ENCODE peak calls at places on chromosomes 2 and 18, in ten cellular contexts. One of them, this sample, is unnamed.

GRCh38 chr2:9112079-9112721 is 94.4 kb upstream of the ASAP2 start:
- DNase-seq in suprapubic skin: no peak
- DNase-seq in fibroblast of mammary gland: peak
- DNase-seq in PC-9: peak
- DNase-seq in cardiac fibroblast: peak
- DNase-seq in progenitor cell of endocrine pancreas: no peak
- DNase-seq in endothelial cell: no peak
- DNase-seq in OCI-LY7: no peak
- DNase-seq in choroid plexus epithelial cell: peak
- DNase-seq in GM20000: no peak
- DNase-seq in this sample: no peak

GRCh38 chr18:76805221-76805620 is 17.1 kb upstream of the ZNF236 start:
- DNase-seq in OCI-LY7: no peak
- DNase-seq in suprapubic skin: no peak
- DNase-seq in PC-9: no peak
- DNase-seq in endothelial cell: no peak
- DNase-seq in GM20000: no peak
- DNase-seq in fibroblast of mammary gland: peak
- DNase-seq in choroid plexus epithelial cell: peak
- DNase-seq in cardiac fibroblast: peak
- DNase-seq in progenitor cell of endocrine pancreas: no peak
- DNase-seq in this sample: no peak

GRCh38 chr2:66237470-66238354 is 197.2 kb upstream of the MEIS1 start:
- DNase-seq in fibroblast of mammary gland: no peak
- DNase-seq in GM20000: no peak
- DNase-seq in suprapubic skin: no peak
- DNase-seq in PC-9: no peak
- DNase-seq in choroid plexus epithelial cell: no peak
- DNase-seq in OCI-LY7: no peak
- DNase-seq in cardiac fibroblast: no peak
- DNase-seq in progenitor cell of endocrine pancreas: no peak
- DNase-seq in endothelial cell: no peak
- DNase-seq in this sample: no peak

GRCh38 chr18:56276466-56276865 is 361.9 kb downstream of the TXNL1 start:
- DNase-seq in fibroblast of mammary gland: peak
- DNase-seq in choroid plexus epithelial cell: no peak
- DNase-seq in progenitor cell of endocrine pancreas: no peak
- DNase-seq in GM20000: no peak
- DNase-seq in OCI-LY7: no peak
- DNase-seq in PC-9: no peak
- DNase-seq in endothelial cell: no peak
- DNase-seq in suprapubic skin: no peak
- DNase-seq in cardiac fibroblast: no peak
- DNase-seq in this sample: no peak

GRCh38 chr2:43226955-43227829 is 786 bp upstream of the ZFP36L2 start:
- DNase-seq in endothelial cell: peak
- DNase-seq in GM20000: peak
- DNase-seq in fibroblast of mammary gland: peak
- DNase-seq in choroid plexus epithelial cell: peak
- DNase-seq in OCI-LY7: peak
- DNase-seq in progenitor cell of endocrine pancreas: peak
- DNase-seq in suprapubic skin: peak
- DNase-seq in PC-9: peak
- DNase-seq in cardiac fibroblast: peak
- DNase-seq in this sample: peak

GRCh38 chr2:96157649-96158553 is 12.7 kb upstream of the DUSP2 start:
- DNase-seq in progenitor cell of endocrine pancreas: no peak
- DNase-seq in cardiac fibroblast: no peak
- DNase-seq in choroid plexus epithelial cell: peak
- DNase-seq in OCI-LY7: no peak
- DNase-seq in suprapubic skin: peak
- DNase-seq in GM20000: peak
- DNase-seq in fibroblast of mammary gland: no peak
- DNase-seq in PC-9: no peak
- DNase-seq in endothelial cell: no peak
- DNase-seq in this sample: no peak

GRCh38 chr2:86413296-86414085 is 27.7 kb upstream of the KDM3A start:
- DNase-seq in PC-9: peak
- DNase-seq in suprapubic skin: no peak
- DNase-seq in endothelial cell: no peak
- DNase-seq in choroid plexus epithelial cell: no peak
- DNase-seq in OCI-LY7: no peak
- DNase-seq in cardiac fibroblast: no peak
- DNase-seq in fibroblast of mammary gland: no peak
- DNase-seq in GM20000: no peak
- DNase-seq in progenitor cell of endocrine pancreas: no peak
- DNase-seq in this sample: peak

GRCh38 chr2:156182132-156182531 is 150.4 kb downstream of the NR4A2 start:
- DNase-seq in OCI-LY7: no peak
- DNase-seq in GM20000: no peak
- DNase-seq in choroid plexus epithelial cell: no peak
- DNase-seq in progenitor cell of endocrine pancreas: peak
- DNase-seq in cardiac fibroblast: no peak
- DNase-seq in suprapubic skin: no peak
- DNase-seq in PC-9: peak
- DNase-seq in endothelial cell: no peak
- DNase-seq in fibroblast of mammary gland: no peak
- DNase-seq in this sample: no peak

DNA sequence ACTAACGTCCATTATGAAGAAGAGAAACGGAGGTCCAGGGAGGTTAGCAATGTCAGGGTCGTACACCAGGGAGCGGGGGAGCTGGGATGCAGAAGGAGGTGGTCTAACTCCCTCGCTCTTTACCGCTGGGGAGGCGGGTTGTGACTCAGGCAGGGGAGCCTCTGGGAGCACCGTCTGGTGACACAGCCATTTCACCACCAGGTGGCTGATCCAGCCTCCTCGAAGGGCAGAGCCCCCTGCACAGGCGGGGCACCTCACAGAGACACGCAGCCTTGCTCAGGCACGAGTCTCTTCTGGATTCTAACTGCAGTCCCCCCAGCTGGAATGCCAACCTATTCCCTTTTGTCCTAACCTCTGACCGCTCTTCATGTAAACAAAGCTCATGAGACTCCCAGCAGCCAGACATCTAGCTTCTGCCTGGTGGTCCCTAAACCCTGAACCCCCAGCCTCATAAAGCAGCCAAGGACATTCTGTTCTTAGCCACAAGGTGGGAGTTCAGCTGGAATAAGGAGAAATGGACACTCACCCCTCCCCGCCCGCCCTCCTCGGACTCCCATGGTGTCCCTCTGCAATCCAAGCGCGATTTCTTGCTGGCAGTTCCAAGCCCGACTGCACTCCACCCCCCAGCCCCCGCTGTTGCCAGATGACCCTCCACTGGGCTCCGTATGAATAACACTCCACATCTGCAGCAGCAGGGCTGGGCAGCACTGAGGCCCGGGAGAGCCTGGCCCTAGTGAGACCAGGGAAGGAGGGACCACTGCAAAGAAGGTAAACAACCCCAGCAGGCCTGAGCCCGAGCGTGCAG is 84.4 kb downstream of the TNS1 start:
- DNase-seq in PC-9: no peak
- DNase-seq in fibroblast of mammary gland: no peak
- DNase-seq in cardiac fibroblast: no peak
- DNase-seq in suprapubic skin: no peak
- DNase-seq in OCI-LY7: no peak
- DNase-seq in endothelial cell: peak
- DNase-seq in choroid plexus epithelial cell: peak
- DNase-seq in progenitor cell of endocrine pancreas: no peak
- DNase-seq in GM20000: no peak
- DNase-seq in this sample: peak
- TF ChIP-seq CTCF in PC-9: no peak
- TF ChIP-seq CTCF in fibroblast of mammary gland: peak
- TF ChIP-seq CTCF in cardiac fibroblast: peak
- TF ChIP-seq CTCF in suprapubic skin: no peak
- TF ChIP-seq CTCF in OCI-LY7: no peak
- TF ChIP-seq CTCF in endothelial cell: no peak
- TF ChIP-seq CTCF in choroid plexus epithelial cell: peak
- TF ChIP-seq CTCF in progenitor cell of endocrine pancreas: peak
- TF ChIP-seq CTCF in GM20000: no peak
- TF ChIP-seq CTCF in this sample: peak

GRCh38 chr2:192148620-192149321 is 46.0 kb downstream of the TMEFF2 start:
- DNase-seq in cardiac fibroblast: peak
- DNase-seq in choroid plexus epithelial cell: peak
- DNase-seq in endothelial cell: no peak
- DNase-seq in OCI-LY7: no peak
- DNase-seq in fibroblast of mammary gland: peak
- DNase-seq in PC-9: no peak
- DNase-seq in progenitor cell of endocrine pancreas: no peak
- DNase-seq in suprapubic skin: no peak
- DNase-seq in GM20000: no peak
- DNase-seq in this sample: no peak
- TF ChIP-seq CTCF in cardiac fibroblast: peak
- TF ChIP-seq CTCF in choroid plexus epithelial cell: peak
- TF ChIP-seq CTCF in endothelial cell: no peak
- TF ChIP-seq CTCF in OCI-LY7: no peak
- TF ChIP-seq CTCF in fibroblast of mammary gland: peak
- TF ChIP-seq CTCF in PC-9: no peak
- TF ChIP-seq CTCF in progenitor cell of endocrine pancreas: no peak
- TF ChIP-seq CTCF in suprapubic skin: no peak
- TF ChIP-seq CTCF in GM20000: no peak
- TF ChIP-seq CTCF in this sample: no peak

DNA sequence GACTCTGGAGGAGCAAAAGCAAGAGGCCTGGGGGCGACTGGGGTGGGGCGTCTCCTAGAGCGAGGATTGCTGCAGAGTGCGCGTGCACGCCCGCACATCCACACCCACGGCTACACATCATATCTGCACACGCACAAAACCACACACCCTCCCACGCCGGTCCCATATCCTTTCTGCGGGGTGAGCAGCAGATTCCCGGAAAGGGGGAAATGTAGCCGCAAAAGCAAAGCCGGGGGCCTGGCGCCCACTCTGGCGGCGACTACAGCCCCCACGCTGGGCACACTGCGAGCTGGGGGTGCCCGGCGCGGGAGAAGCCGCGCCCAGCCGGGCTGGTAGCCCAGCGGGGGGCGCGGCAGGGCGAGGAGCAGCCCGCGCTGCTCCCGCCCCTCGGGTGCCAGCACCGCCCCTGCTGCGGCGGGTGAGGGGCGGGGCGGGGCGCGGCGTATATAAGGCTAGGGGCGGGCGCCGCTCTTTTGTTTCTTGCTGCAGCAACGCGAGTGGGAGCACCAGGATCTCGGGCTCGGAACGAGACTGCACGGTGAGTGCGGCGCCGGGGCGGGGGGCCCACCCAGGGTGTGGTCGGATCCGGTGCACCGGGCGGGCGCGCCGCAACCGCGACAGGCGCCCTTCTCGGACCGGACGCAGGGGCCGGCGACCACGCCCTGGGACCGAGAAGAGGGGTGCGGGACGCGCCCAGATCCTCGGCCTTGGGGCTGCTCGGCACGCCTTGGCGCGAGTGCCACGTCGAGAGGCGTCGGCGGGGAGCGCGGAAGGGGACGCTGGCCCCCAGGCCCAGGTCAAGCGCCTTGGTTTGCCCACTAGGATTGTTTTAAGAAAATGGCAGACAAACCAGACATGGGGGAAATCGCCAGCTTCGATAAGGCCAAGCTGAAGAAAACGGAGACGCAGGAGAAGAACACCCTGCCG is at the start of gene TMSB10:
- DNase-seq in PC-9: peak
- DNase-seq in suprapubic skin: peak
- DNase-seq in GM20000: peak
- DNase-seq in OCI-LY7: peak
- DNase-seq in progenitor cell of endocrine pancreas: peak
- DNase-seq in cardiac fibroblast: peak
- DNase-seq in choroid plexus epithelial cell: peak
- DNase-seq in fibroblast of mammary gland: peak
- DNase-seq in endothelial cell: peak
- DNase-seq in this sample: peak
- TF ChIP-seq CTCF in PC-9: no peak
- TF ChIP-seq CTCF in suprapubic skin: peak
- TF ChIP-seq CTCF in GM20000: peak
- TF ChIP-seq CTCF in OCI-LY7: peak
- TF ChIP-seq CTCF in progenitor cell of endocrine pancreas: peak
- TF ChIP-seq CTCF in cardiac fibroblast: no peak
- TF ChIP-seq CTCF in choroid plexus epithelial cell: no peak
- TF ChIP-seq CTCF in fibroblast of mammary gland: no peak
- TF ChIP-seq CTCF in endothelial cell: no peak
- TF ChIP-seq CTCF in this sample: no peak

DNA sequence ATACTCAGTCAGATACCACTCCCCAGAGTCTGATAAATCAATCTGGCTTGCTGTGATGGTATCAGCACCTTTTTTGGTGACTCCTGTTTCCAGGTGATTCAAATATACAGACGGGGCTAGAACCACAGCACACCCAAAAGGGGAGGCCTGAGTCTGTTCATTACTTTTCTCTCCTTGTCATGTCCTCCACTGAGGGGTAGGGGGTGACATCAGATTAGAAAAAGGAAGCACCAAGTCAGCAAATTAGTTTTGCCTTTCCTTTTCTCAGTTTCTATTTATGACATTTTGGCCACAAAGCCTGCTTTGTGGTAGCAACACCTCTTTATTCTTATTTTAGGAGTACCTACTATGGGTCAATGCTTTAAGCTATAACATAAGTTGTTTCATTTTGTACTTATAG is 127.4 kb downstream of the CCDC102B start:
- DNase-seq in cardiac fibroblast: peak
- DNase-seq in choroid plexus epithelial cell: peak
- DNase-seq in PC-9: no peak
- DNase-seq in suprapubic skin: no peak
- DNase-seq in endothelial cell: no peak
- DNase-seq in fibroblast of mammary gland: peak
- DNase-seq in GM20000: peak
- DNase-seq in OCI-LY7: no peak
- DNase-seq in progenitor cell of endocrine pancreas: no peak
- DNase-seq in this sample: no peak
- TF ChIP-seq CTCF in cardiac fibroblast: peak
- TF ChIP-seq CTCF in choroid plexus epithelial cell: peak
- TF ChIP-seq CTCF in PC-9: peak
- TF ChIP-seq CTCF in suprapubic skin: no peak
- TF ChIP-seq CTCF in endothelial cell: no peak
- TF ChIP-seq CTCF in fibroblast of mammary gland: peak
- TF ChIP-seq CTCF in GM20000: peak
- TF ChIP-seq CTCF in OCI-LY7: no peak
- TF ChIP-seq CTCF in progenitor cell of endocrine pancreas: peak
- TF ChIP-seq CTCF in this sample: peak

GRCh38 chr2:101387151-101387807 is at the start of gene CREG2:
- DNase-seq in progenitor cell of endocrine pancreas: peak
- DNase-seq in choroid plexus epithelial cell: peak
- DNase-seq in PC-9: peak
- DNase-seq in endothelial cell: peak
- DNase-seq in fibroblast of mammary gland: peak
- DNase-seq in suprapubic skin: peak
- DNase-seq in OCI-LY7: no peak
- DNase-seq in GM20000: peak
- DNase-seq in cardiac fibroblast: peak
- DNase-seq in this sample: peak
- TF ChIP-seq CTCF in progenitor cell of endocrine pancreas: peak
- TF ChIP-seq CTCF in choroid plexus epithelial cell: peak
- TF ChIP-seq CTCF in PC-9: peak
- TF ChIP-seq CTCF in endothelial cell: peak
- TF ChIP-seq CTCF in fibroblast of mammary gland: peak
- TF ChIP-seq CTCF in suprapubic skin: peak
- TF ChIP-seq CTCF in OCI-LY7: no peak
- TF ChIP-seq CTCF in GM20000: peak
- TF ChIP-seq CTCF in cardiac fibroblast: peak
- TF ChIP-seq CTCF in this sample: peak